ENCODE peak calls at places on chromosomes 12 and 14, in seven cellular contexts. One of them, this sample, is unnamed.

GRCh38 chr12:28770329-28770728 is 378.7 kb upstream of the FAR2 start:
- DNase-seq in neural progenitor cell: no peak
- DNase-seq in A549: peak
- DNase-seq in thoracic aorta: no peak
- DNase-seq in heart right ventricle: no peak
- DNase-seq in endodermal cell: no peak
- DNase-seq in kidney: no peak
- DNase-seq in this sample: no peak

GRCh38 chr12:2185751-2186341 is 133.1 kb downstream of the CACNA1C start:
- DNase-seq in neural progenitor cell: no peak
- DNase-seq in A549: no peak
- DNase-seq in thoracic aorta: no peak
- DNase-seq in heart right ventricle: no peak
- DNase-seq in endodermal cell: no peak
- DNase-seq in kidney: no peak
- DNase-seq in this sample: no peak

GRCh38 chr14:47846008-47846407 is 170.6 kb upstream of the MDGA2 start:
- DNase-seq in neural progenitor cell: peak
- DNase-seq in A549: no peak
- DNase-seq in thoracic aorta: no peak
- DNase-seq in heart right ventricle: no peak
- DNase-seq in endodermal cell: peak
- DNase-seq in kidney: peak
- DNase-seq in this sample: no peak

GRCh38 chr14:54582334-54582733 is 15.4 kb downstream of the SAMD4A start:
- DNase-seq in neural progenitor cell: no peak
- DNase-seq in A549: no peak
- DNase-seq in thoracic aorta: no peak
- DNase-seq in heart right ventricle: no peak
- DNase-seq in endodermal cell: no peak
- DNase-seq in kidney: no peak
- DNase-seq in this sample: no peak

GRCh38 chr14:49954171-49954631 is 61.3 kb downstream of the ARF6 start:
- DNase-seq in neural progenitor cell: no peak
- DNase-seq in A549: peak
- DNase-seq in thoracic aorta: no peak
- DNase-seq in heart right ventricle: no peak
- DNase-seq in endodermal cell: peak
- DNase-seq in kidney: no peak
- DNase-seq in this sample: no peak

GRCh38 chr14:34014936-34015335 is 64.1 kb upstream of the EGLN3 start:
- DNase-seq in neural progenitor cell: no peak
- DNase-seq in A549: no peak
- DNase-seq in thoracic aorta: no peak
- DNase-seq in heart right ventricle: no peak
- DNase-seq in endodermal cell: no peak
- DNase-seq in kidney: no peak
- DNase-seq in this sample: peak

GRCh38 chr12:89073027-89073398 is 279.3 kb downstream of the DUSP6 start:
- DNase-seq in neural progenitor cell: no peak
- DNase-seq in A549: no peak
- DNase-seq in thoracic aorta: no peak
- DNase-seq in heart right ventricle: no peak
- DNase-seq in endodermal cell: no peak
- DNase-seq in kidney: no peak
- DNase-seq in this sample: no peak

GRCh38 chr12:6229823-6230222 is 29.6 kb downstream of the CD9 start:
- DNase-seq in neural progenitor cell: no peak
- DNase-seq in A549: no peak
- DNase-seq in thoracic aorta: peak
- DNase-seq in heart right ventricle: no peak
- DNase-seq in endodermal cell: no peak
- DNase-seq in kidney: peak
- DNase-seq in this sample: no peak

GRCh38 chr14:58898655-58899316 is 261.0 kb downstream of the DACT1 start:
- DNase-seq in neural progenitor cell: no peak
- DNase-seq in A549: peak
- DNase-seq in thoracic aorta: no peak
- DNase-seq in heart right ventricle: no peak
- DNase-seq in endodermal cell: no peak
- DNase-seq in kidney: no peak
- DNase-seq in this sample: no peak

GRCh38 chr14:70036665-70037064 is 152.1 kb downstream of the SLC8A3 start:
- DNase-seq in neural progenitor cell: peak
- DNase-seq in A549: peak
- DNase-seq in thoracic aorta: no peak
- DNase-seq in heart right ventricle: no peak
- DNase-seq in endodermal cell: peak
- DNase-seq in kidney: no peak
- DNase-seq in this sample: peak

GRCh38 chr12:127340381-127340780 is 926.6 kb upstream of the TMEM132C start:
- DNase-seq in neural progenitor cell: no peak
- DNase-seq in A549: no peak
- DNase-seq in thoracic aorta: no peak
- DNase-seq in heart right ventricle: no peak
- DNase-seq in endodermal cell: no peak
- DNase-seq in kidney: no peak
- DNase-seq in this sample: no peak

GRCh38 chr12:132558861-132559623 is 51.3 kb downstream of the LRCOL1 start:
- DNase-seq in neural progenitor cell: peak
- DNase-seq in A549: no peak
- DNase-seq in thoracic aorta: no peak
- DNase-seq in heart right ventricle: no peak
- DNase-seq in endodermal cell: no peak
- DNase-seq in kidney: no peak
- DNase-seq in this sample: peak

GRCh38 chr14:96574633-96575191 is 72.5 kb downstream of the PAPOLA start:
- DNase-seq in neural progenitor cell: no peak
- DNase-seq in A549: no peak
- DNase-seq in thoracic aorta: no peak
- DNase-seq in heart right ventricle: no peak
- DNase-seq in endodermal cell: no peak
- DNase-seq in kidney: no peak
- DNase-seq in this sample: no peak

GRCh38 chr12:68934392-68934791 is 1.4 kb upstream of the CPM start:
- DNase-seq in neural progenitor cell: no peak
- DNase-seq in A549: no peak
- DNase-seq in thoracic aorta: no peak
- DNase-seq in heart right ventricle: no peak
- DNase-seq in endodermal cell: no peak
- DNase-seq in kidney: no peak
- DNase-seq in this sample: no peak

GRCh38 chr12:68933564-68933893 is 558 bp upstream of the CPM start:
- DNase-seq in neural progenitor cell: no peak
- DNase-seq in A549: no peak
- DNase-seq in thoracic aorta: no peak
- DNase-seq in heart right ventricle: no peak
- DNase-seq in endodermal cell: no peak
- DNase-seq in kidney: no peak
- DNase-seq in this sample: no peak

GRCh38 chr12:68932701-68933563 is at the start of gene CPM:
- DNase-seq in neural progenitor cell: peak
- DNase-seq in A549: peak
- DNase-seq in thoracic aorta: no peak
- DNase-seq in heart right ventricle: peak
- DNase-seq in endodermal cell: peak
- DNase-seq in kidney: peak
- DNase-seq in this sample: peak

GRCh38 chr12:68930178-68930577 is 2.8 kb downstream of the CPM start:
- DNase-seq in neural progenitor cell: no peak
- DNase-seq in A549: no peak
- DNase-seq in thoracic aorta: no peak
- DNase-seq in heart right ventricle: no peak
- DNase-seq in endodermal cell: no peak
- DNase-seq in kidney: no peak
- DNase-seq in this sample: no peak

DNA sequence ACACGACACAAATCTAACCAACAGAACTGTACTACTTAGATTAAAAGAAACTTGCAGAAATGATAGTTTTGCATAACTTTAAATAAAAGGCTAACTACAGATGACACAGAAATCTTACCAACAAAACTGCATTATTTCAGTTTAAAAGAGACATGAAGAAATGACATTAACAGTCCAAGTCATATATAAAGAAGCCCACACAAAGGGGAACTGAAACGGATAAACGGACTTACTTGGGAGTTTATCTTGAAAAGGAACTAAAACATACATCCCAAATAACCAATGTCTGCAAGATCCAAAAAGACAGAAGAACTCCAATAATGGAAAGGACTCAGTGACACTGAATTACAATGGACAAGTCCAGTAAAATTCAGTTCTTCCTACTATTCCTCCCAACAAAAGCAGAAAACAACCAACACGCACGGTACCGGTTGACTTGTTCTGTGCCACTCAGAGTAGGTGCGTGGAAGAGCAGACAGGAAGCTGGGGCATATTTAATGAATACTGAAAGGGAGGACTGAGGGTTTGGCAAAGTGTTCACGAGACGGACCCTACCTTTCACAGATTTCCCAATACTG is 759 bp downstream of the CPM start:
- DNase-seq in neural progenitor cell: no peak
- DNase-seq in A549: no peak
- DNase-seq in thoracic aorta: no peak
- DNase-seq in heart right ventricle: no peak
- DNase-seq in endodermal cell: no peak
- DNase-seq in kidney: no peak
- DNase-seq in this sample: no peak
- H3K27ac ChIP-seq in neural progenitor cell: no peak
- H3K27ac ChIP-seq in A549: no peak
- H3K27ac ChIP-seq in thoracic aorta: no peak
- H3K27ac ChIP-seq in heart right ventricle: no peak
- H3K27ac ChIP-seq in endodermal cell: no peak
- H3K27ac ChIP-seq in kidney: peak
- H3K27ac ChIP-seq in this sample: no peak

DNA sequence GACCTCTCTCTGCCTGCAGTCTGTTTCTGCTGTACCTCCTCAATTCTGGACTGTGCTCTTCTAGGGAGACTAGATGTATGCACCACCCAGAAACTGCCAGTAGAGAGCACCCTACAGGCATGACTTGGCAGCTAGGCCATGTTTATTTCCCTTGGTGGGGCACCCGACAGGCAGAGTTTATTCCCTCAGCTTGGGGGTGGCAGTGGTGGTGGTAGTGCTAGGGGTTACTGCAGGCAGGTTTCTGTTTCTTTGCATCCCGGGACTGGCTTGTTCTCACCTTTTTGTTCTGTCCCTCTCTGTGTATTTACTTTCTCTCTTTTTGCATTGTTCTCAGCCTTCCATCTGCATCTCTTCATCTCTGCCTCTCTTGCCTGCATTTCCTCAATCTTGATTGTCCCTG is 13.6 kb downstream of the PRPF40B start:
- DNase-seq in neural progenitor cell: peak
- DNase-seq in A549: peak
- DNase-seq in thoracic aorta: no peak
- DNase-seq in heart right ventricle: no peak
- DNase-seq in endodermal cell: peak
- DNase-seq in kidney: peak
- DNase-seq in this sample: peak
- TF ChIP-seq CTCF in neural progenitor cell: peak
- TF ChIP-seq CTCF in A549: peak
- TF ChIP-seq CTCF in thoracic aorta: peak
- TF ChIP-seq CTCF in heart right ventricle: peak
- TF ChIP-seq CTCF in endodermal cell: peak
- TF ChIP-seq CTCF in kidney: peak
- TF ChIP-seq CTCF in this sample: peak

GRCh38 chr12:109446-109845 is 42.9 kb downstream of the IQSEC3 start:
- DNase-seq in neural progenitor cell: no peak
- DNase-seq in A549: no peak
- DNase-seq in thoracic aorta: no peak
- DNase-seq in heart right ventricle: no peak
- DNase-seq in endodermal cell: no peak
- DNase-seq in kidney: no peak
- DNase-seq in this sample: no peak
- H3K4me3 ChIP-seq in neural progenitor cell: no peak
- H3K4me3 ChIP-seq in A549: no peak
- H3K4me3 ChIP-seq in thoracic aorta: no peak
- H3K4me3 ChIP-seq in heart right ventricle: no peak
- H3K4me3 ChIP-seq in endodermal cell: no peak
- H3K4me3 ChIP-seq in kidney: no peak
- H3K4me3 ChIP-seq in this sample: no peak

GRCh38 chr14:51490205-51490604 is 161.5 kb upstream of the FRMD6 start:
- DNase-seq in neural progenitor cell: no peak
- DNase-seq in A549: peak
- DNase-seq in thoracic aorta: no peak
- DNase-seq in heart right ventricle: no peak
- DNase-seq in endodermal cell: no peak
- DNase-seq in kidney: no peak
- DNase-seq in this sample: no peak
- H3K27ac ChIP-seq in neural progenitor cell: no peak
- H3K27ac ChIP-seq in A549: no peak
- H3K27ac ChIP-seq in thoracic aorta: no peak
- H3K27ac ChIP-seq in heart right ventricle: no peak
- H3K27ac ChIP-seq in endodermal cell: no peak
- H3K27ac ChIP-seq in kidney: no peak
- H3K27ac ChIP-seq in this sample: no peak

GRCh38 chr14:100657780-100658513 is 68.7 kb upstream of the DLK1 start:
- DNase-seq in neural progenitor cell: no peak
- DNase-seq in A549: no peak
- DNase-seq in thoracic aorta: no peak
- DNase-seq in heart right ventricle: no peak
- DNase-seq in endodermal cell: no peak
- DNase-seq in kidney: no peak
- DNase-seq in this sample: no peak

GRCh38 chr14:100654814-100655795 is 67.9 kb upstream of the BEGAIN start:
- DNase-seq in neural progenitor cell: peak
- DNase-seq in A549: peak
- DNase-seq in thoracic aorta: no peak
- DNase-seq in heart right ventricle: peak
- DNase-seq in endodermal cell: peak
- DNase-seq in kidney: no peak
- DNase-seq in this sample: peak

GRCh38 chr14:100658514-100658886 is 68.2 kb upstream of the DLK1 start:
- DNase-seq in neural progenitor cell: peak
- DNase-seq in A549: no peak
- DNase-seq in thoracic aorta: no peak
- DNase-seq in heart right ventricle: no peak
- DNase-seq in endodermal cell: peak
- DNase-seq in kidney: no peak
- DNase-seq in this sample: no peak

GRCh38 chr14:100659345-100660001 is 67.2 kb upstream of the DLK1 start:
- DNase-seq in neural progenitor cell: no peak
- DNase-seq in A549: no peak
- DNase-seq in thoracic aorta: no peak
- DNase-seq in heart right ventricle: no peak
- DNase-seq in endodermal cell: no peak
- DNase-seq in kidney: no peak
- DNase-seq in this sample: no peak

GRCh38 chr14:100656996-100657395 is 69.7 kb upstream of the DLK1 start:
- DNase-seq in neural progenitor cell: no peak
- DNase-seq in A549: no peak
- DNase-seq in thoracic aorta: no peak
- DNase-seq in heart right ventricle: no peak
- DNase-seq in endodermal cell: no peak
- DNase-seq in kidney: no peak
- DNase-seq in this sample: no peak
- TF ChIP-seq CTCF in neural progenitor cell: no peak
- TF ChIP-seq CTCF in A549: no peak
- TF ChIP-seq CTCF in thoracic aorta: no peak
- TF ChIP-seq CTCF in heart right ventricle: no peak
- TF ChIP-seq CTCF in endodermal cell: no peak
- TF ChIP-seq CTCF in kidney: no peak
- TF ChIP-seq CTCF in this sample: no peak

GRCh38 chr12:69936214-69936731 is 111.2 kb downstream of the MYRFL start:
- DNase-seq in neural progenitor cell: no peak
- DNase-seq in A549: no peak
- DNase-seq in thoracic aorta: no peak
- DNase-seq in heart right ventricle: no peak
- DNase-seq in endodermal cell: peak
- DNase-seq in kidney: no peak
- DNase-seq in this sample: no peak
- H3K4me3 ChIP-seq in neural progenitor cell: no peak
- H3K4me3 ChIP-seq in A549: no peak
- H3K4me3 ChIP-seq in thoracic aorta: no peak
- H3K4me3 ChIP-seq in heart right ventricle: no peak
- H3K4me3 ChIP-seq in endodermal cell: no peak
- H3K4me3 ChIP-seq in kidney: no peak
- H3K4me3 ChIP-seq in this sample: no peak

This sample was measured in WERI-Rb-1.